ENCODE peak calls at places on chromosome 10, in nine cellular contexts. U, L, X, C, I, A, O, Z and P are unnamed samples.

GRCh38 chr10:119254355-119254754 is 47.0 kb downstream of the GRK5 start:
- DNase-seq in U (no peak), L (no peak), X (no peak), C (no peak), I (no peak), A (no peak), O (no peak), Z (no peak), P (no peak)

GRCh38 chr10:30034433-30035137 is 24.8 kb downstream of the JCAD start:
- DNase-seq in U (no peak), L (no peak), X (no peak), C (no peak), I (no peak), A (no peak), O (no peak), Z (no peak), P (peak; percentile 54)

GRCh38 chr10:121813211-121813812 is 114.5 kb downstream of the ATE1 start:
- DNase-seq in U (peak; percentile 47), L (no peak), X (no peak), C (no peak), I (no peak), A (no peak), O (peak; percentile 26), Z (no peak), P (no peak)

GRCh38 chr10:46328853-46329689 is 42.3 kb downstream of the ANTXRL start:
- DNase-seq in U (no peak), L (no peak), X (no peak), C (no peak), I (no peak), A (no peak), O (no peak), Z (no peak), P (no peak)

GRCh38 chr10:132389631-132390454 is 7.2 kb upstream of the PWWP2B start:
- DNase-seq in U (no peak), L (no peak), X (no peak), C (no peak), I (peak; percentile 82), A (no peak), O (peak; percentile 63), Z (no peak), P (no peak)

GRCh38 chr10:104081998-104082397 is 3.7 kb downstream of the COL17A1 start:
- DNase-seq in U (no peak), L (no peak), X (no peak), C (no peak), I (no peak), A (no peak), O (no peak), Z (no peak), P (no peak)

GRCh38 chr10:133475821-133476640 is 22.3 kb downstream of the SCART1 start:
- DNase-seq in U (no peak), L (no peak), X (no peak), C (peak; percentile 37), I (no peak), A (no peak), O (no peak), Z (no peak), P (no peak)

GRCh38 chr10:93267521-93267920 is 193.8 kb downstream of the CYP26A1 start:
- DNase-seq in U (no peak), L (no peak), X (no peak), C (no peak), I (no peak), A (no peak), O (no peak), Z (no peak), P (no peak)

GRCh38 chr10:28254290-28254985 is 48.4 kb downstream of the MPP7 start:
- DNase-seq in U (peak; percentile 25), L (peak; percentile 89), X (peak; percentile 42), C (peak; percentile 79), I (no peak), A (peak; percentile 75), O (peak; percentile 45), Z (peak; percentile 6), P (no peak)

GRCh38 chr10:18583575-18584270 is 67.7 kb downstream of the NSUN6 start:
- DNase-seq in U (peak; percentile 39), L (no peak), X (no peak), C (peak; percentile 25), I (no peak), A (no peak), O (no peak), Z (no peak), P (no peak)
- TF ChIP-seq CTCF in U (peak; percentile 33), L (no peak), X (no peak), C (peak; percentile 46), I (no peak), A (peak; percentile 3), O (no peak), Z (peak; percentile 32), P (no peak)

DNA sequence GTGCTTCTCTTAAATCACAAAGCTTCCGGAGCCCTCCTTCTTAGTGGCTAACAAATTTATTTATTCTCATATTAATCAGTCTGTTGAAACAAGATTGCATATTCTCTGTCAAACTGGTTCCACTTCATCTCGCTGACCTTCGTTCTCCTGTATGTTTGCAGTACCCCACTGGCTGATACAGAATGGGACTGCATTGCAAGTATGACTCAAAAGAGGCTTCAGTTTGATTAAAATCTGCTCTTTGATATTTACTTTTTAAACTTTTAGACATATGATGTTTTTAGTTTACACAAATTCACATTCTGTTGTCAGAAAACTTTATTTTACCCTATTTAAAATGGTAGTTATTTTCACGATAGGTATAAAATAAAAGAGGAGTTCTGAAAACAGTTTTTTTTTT is 14.3 kb upstream of the ARHGAP12 start:
- DNase-seq in U (no peak), L (no peak), X (no peak), C (peak; percentile 86), I (no peak), A (no peak), O (no peak), Z (no peak), P (no peak)
- H3K4me3 ChIP-seq in U (no peak overlapping the region), L (no peak overlapping the region), X (no peak overlapping the region), C (peak overlapping the region; percentile 9), I (no peak overlapping the region), A (no peak overlapping the region), O (no peak overlapping the region), Z (no peak overlapping the region), P (no peak overlapping the region)

GRCh38 chr10:48976208-48976607 is 36.6 kb upstream of the LRRC18 start:
- DNase-seq in U (peak; percentile 1), L (no peak), X (peak; percentile 34), C (peak; percentile 73), I (no peak), A (peak; percentile 18), O (peak; percentile 26), Z (no peak), P (no peak)
- TF ChIP-seq CTCF in U (no peak), L (peak; percentile 12), X (no peak), C (peak; percentile 80), I (no peak), A (peak; percentile 49), O (peak; percentile 48), Z (peak; percentile 23), P (no peak)

DNA sequence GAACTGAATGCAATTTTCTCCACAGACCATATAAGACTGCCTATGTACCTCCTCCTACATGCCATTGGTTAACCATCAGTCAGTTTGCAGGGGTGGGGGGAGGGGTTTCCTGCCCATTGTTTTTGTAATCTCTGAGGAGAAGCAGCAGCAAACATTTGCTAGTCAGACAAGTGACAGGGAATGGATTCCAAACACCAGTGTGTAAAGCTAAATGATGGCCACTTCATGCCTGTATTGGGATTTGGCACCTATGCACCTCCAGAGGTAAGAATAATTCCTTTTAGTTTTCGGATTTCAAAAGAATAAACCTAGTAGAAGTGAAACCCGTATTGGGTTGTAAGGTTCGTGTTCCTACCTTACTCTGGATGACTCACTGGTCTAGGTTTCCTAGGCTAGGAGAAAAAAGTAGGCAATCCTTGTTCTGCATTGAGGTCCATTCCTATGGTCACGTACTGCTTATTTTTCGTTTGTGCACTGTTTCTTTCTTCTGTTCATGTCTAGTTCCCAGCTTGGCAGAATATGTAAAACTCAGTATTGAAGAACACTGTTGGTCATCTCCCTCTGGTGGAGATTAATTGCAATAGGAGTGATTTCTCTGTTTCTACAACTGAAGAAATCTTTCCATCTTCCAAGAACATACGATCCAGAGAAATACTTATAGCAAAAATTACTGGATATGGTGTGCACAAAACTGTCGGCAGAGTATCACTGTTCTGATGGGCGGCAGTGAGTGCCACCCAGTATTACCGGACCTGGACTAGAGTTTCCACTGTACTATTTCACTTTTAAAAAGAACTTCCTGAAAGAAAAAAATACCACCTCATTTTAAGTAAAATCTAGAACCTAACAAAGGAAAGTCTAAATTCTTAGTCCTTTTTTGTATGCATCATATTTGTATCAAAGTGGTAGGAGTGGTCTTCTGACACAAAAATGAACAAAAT is at the start of gene AKR1C3:
- DNase-seq in U (peak; percentile 89), L (peak; percentile 50), X (no peak), C (peak; percentile 53), I (no peak), A (peak; percentile 51), O (peak; percentile 82), Z (peak; percentile 38), P (no peak)
- H3K4me3 ChIP-seq in U (peak within 1 kb of the TSS; percentile 68), L (peak within 1 kb of the TSS; percentile 35), X (peak within 1 kb of the TSS; percentile 51), C (peak within 1 kb of the TSS; percentile 74), I (peak within 1 kb of the TSS; percentile 18), A (peak within 1 kb of the TSS; percentile 48), O (peak within 1 kb of the TSS; percentile 67), Z (peak within 1 kb of the TSS; percentile 46), P (peak within 1 kb of the TSS; percentile 70)

GRCh38 chr10:125231116-125231812 is 70.9 kb upstream of the CTBP2 start:
- DNase-seq in U (peak; percentile 92), L (peak; percentile 96), X (no peak), C (peak; percentile 91), I (peak; percentile 77), A (peak; percentile 87), O (peak; percentile 92), Z (peak; percentile 93), P (no peak)
- TF ChIP-seq CTCF in U (peak; percentile 9), L (no peak), X (no peak), C (no peak), I (no peak), A (no peak), O (peak; percentile 12), Z (peak; percentile 27), P (no peak)

GRCh38 chr10:75402486-75403143 is 1.1 kb upstream of the ZNF503 start:
- DNase-seq in U (no peak), L (no peak), X (peak; percentile 53), C (peak; percentile 91), I (peak; percentile 89), A (no peak), O (no peak), Z (no peak), P (no peak)

GRCh38 chr10:75401569-75402485 is at the start of gene ZNF503:
- DNase-seq in U (peak; percentile 97), L (peak; percentile 96), X (peak; percentile 96), C (peak; percentile 100), I (peak; percentile 99), A (peak; percentile 94), O (peak; percentile 99), Z (peak; percentile 95), P (peak; percentile 99)

GRCh38 chr10:75399461-75400162 is 2.0 kb downstream of the ZNF503 start:
- DNase-seq in U (peak; percentile 86), L (peak; percentile 58), X (peak; percentile 84), C (peak; percentile 95), I (peak; percentile 97), A (no peak), O (peak; percentile 80), Z (no peak), P (no peak)

GRCh38 chr10:75400163-75400768 is 1.3 kb downstream of the ZNF503 start:
- DNase-seq in U (no peak), L (no peak), X (no peak), C (no peak), I (no peak), A (no peak), O (peak; percentile 33), Z (no peak), P (no peak)

GRCh38 chr10:75400769-75401568 is 595 bp downstream of the ZNF503 start:
- DNase-seq in U (peak; percentile 71), L (no peak), X (peak; percentile 58), C (peak; percentile 48), I (peak; percentile 93), A (no peak), O (peak; percentile 26), Z (no peak), P (no peak)
- H3K4me3 ChIP-seq in U (peak overlapping the region; percentile 96), L (peak overlapping the region; percentile 89), X (peak overlapping the region; percentile 96), C (peak overlapping the region; percentile 79), I (peak overlapping the region; percentile 67), A (peak overlapping the region; percentile 93), O (peak overlapping the region; percentile 99), Z (peak overlapping the region; percentile 100), P (peak overlapping the region; percentile 96)

GRCh38 chr10:102542800-102543418 is 39.1 kb downstream of the SUFU start:
- DNase-seq in U (peak; percentile 54), L (peak; percentile 62), X (no peak), C (peak; percentile 3), I (no peak), A (no peak), O (peak; percentile 34), Z (peak; percentile 43), P (peak; percentile 9)
- TF ChIP-seq CTCF in U (no peak), L (no peak), X (no peak), C (no peak), I (no peak), A (no peak), O (no peak), Z (no peak), P (no peak)